ENCODE peak calls at places on chromosomes 5 and 9, in five cellular contexts. H, E, C, S and X are unnamed samples.

GRCh38 chr5:76479973-76480667 is 77.0 kb downstream of the IQGAP2 start:
- DNase-seq in H (no peak), E (no peak), C (no peak), S (peak; percentile 63), X (no peak)

GRCh38 chr5:58459276-58459859 is 518 bp downstream of the PLK2 start:
- DNase-seq in H (peak; percentile 0), E (peak; percentile 11), C (peak; percentile 59), S (peak; percentile 18), X (peak; percentile 5)

GRCh38 chr5:19855453-19855852 is 132.5 kb downstream of the CDH18 start:
- DNase-seq in H (no peak), E (no peak), C (no peak), S (no peak), X (no peak)

GRCh38 chr5:116395178-116395577 is 179.4 kb downstream of the SEMA6A start:
- DNase-seq in H (no peak), E (no peak), C (no peak), S (no peak), X (no peak)

GRCh38 chr5:113663879-113664278 is 150.4 kb downstream of the YTHDC2 start:
- DNase-seq in H (no peak), E (no peak), C (peak; percentile 53), S (peak; percentile 32), X (no peak)

GRCh38 chr9:83219154-83219923 is 156.4 kb upstream of the RASEF start:
- DNase-seq in H (no peak), E (no peak), C (peak; percentile 87), S (peak; percentile 88), X (no peak)

GRCh38 chr5:76943006-76943405 is 9.8 kb upstream of the CRHBP start:
- DNase-seq in H (no peak), E (no peak), C (no peak), S (no peak), X (no peak)

GRCh38 chr5:78447775-78448424 is 87.5 kb downstream of the SCAMP1 start:
- DNase-seq in H (no peak), E (no peak), C (no peak), S (no peak), X (no peak)

GRCh38 chr5:179906795-179907569 is 715 bp downstream of the TBC1D9B start:
- DNase-seq in H (no peak), E (no peak), C (peak; percentile 60), S (no peak), X (no peak)